ENCODE peak calls at places on chromosomes 7 and 10, in five cellular contexts. One of them, this sample, is unnamed.

GRCh38 chr10:52004342-52004949 is 305.1 kb upstream of the CSTF2T start:
- DNase-seq in left kidney: peak
- DNase-seq in RWPE1: peak
- DNase-seq in activated CD4-positive, alpha-beta T cell treated with anti-CD3 and anti-CD28 coated beads for 24 hours: no peak
- DNase-seq in cardiac muscle cell: peak
- DNase-seq in this sample: peak

GRCh38 chr10:98316156-98316555 is 48.2 kb upstream of the LOXL4 start:
- DNase-seq in left kidney: no peak
- DNase-seq in RWPE1: no peak
- DNase-seq in activated CD4-positive, alpha-beta T cell treated with anti-CD3 and anti-CD28 coated beads for 24 hours: no peak
- DNase-seq in cardiac muscle cell: no peak
- DNase-seq in this sample: no peak

GRCh38 chr10:623477-624311 is 65.8 kb downstream of the DIP2C start:
- DNase-seq in left kidney: no peak
- DNase-seq in RWPE1: no peak
- DNase-seq in activated CD4-positive, alpha-beta T cell treated with anti-CD3 and anti-CD28 coated beads for 24 hours: no peak
- DNase-seq in cardiac muscle cell: no peak
- DNase-seq in this sample: no peak

GRCh38 chr10:46287846-46288480 is 1.2 kb downstream of the ANTXRL start:
- DNase-seq in left kidney: no peak
- DNase-seq in RWPE1: no peak
- DNase-seq in activated CD4-positive, alpha-beta T cell treated with anti-CD3 and anti-CD28 coated beads for 24 hours: no peak
- DNase-seq in cardiac muscle cell: peak
- DNase-seq in this sample: no peak

GRCh38 chr10:124279882-124280281 is 138.8 kb downstream of the OAT start:
- DNase-seq in left kidney: no peak
- DNase-seq in RWPE1: no peak
- DNase-seq in activated CD4-positive, alpha-beta T cell treated with anti-CD3 and anti-CD28 coated beads for 24 hours: no peak
- DNase-seq in cardiac muscle cell: no peak
- DNase-seq in this sample: no peak

GRCh38 chr10:56349611-56350010 is 11.4 kb downstream of the ZWINT start:
- DNase-seq in left kidney: no peak
- DNase-seq in RWPE1: peak
- DNase-seq in activated CD4-positive, alpha-beta T cell treated with anti-CD3 and anti-CD28 coated beads for 24 hours: no peak
- DNase-seq in cardiac muscle cell: no peak
- DNase-seq in this sample: no peak

GRCh38 chr7:38830826-38831225 is 78.2 kb downstream of the VPS41 start:
- DNase-seq in left kidney: no peak
- DNase-seq in RWPE1: no peak
- DNase-seq in activated CD4-positive, alpha-beta T cell treated with anti-CD3 and anti-CD28 coated beads for 24 hours: no peak
- DNase-seq in cardiac muscle cell: no peak
- DNase-seq in this sample: no peak

GRCh38 chr10:112585052-112585451 is 138.0 kb downstream of the VTI1A start:
- DNase-seq in left kidney: no peak
- DNase-seq in RWPE1: peak
- DNase-seq in activated CD4-positive, alpha-beta T cell treated with anti-CD3 and anti-CD28 coated beads for 24 hours: no peak
- DNase-seq in cardiac muscle cell: peak
- DNase-seq in this sample: no peak

GRCh38 chr10:59536151-59536550 is 173.5 kb downstream of the SLC16A9 start:
- DNase-seq in left kidney: peak
- DNase-seq in RWPE1: peak
- DNase-seq in activated CD4-positive, alpha-beta T cell treated with anti-CD3 and anti-CD28 coated beads for 24 hours: no peak
- DNase-seq in cardiac muscle cell: peak
- DNase-seq in this sample: no peak

GRCh38 chr7:149686001-149686400 is 87.4 kb downstream of the ZNF467 start:
- DNase-seq in left kidney: no peak
- DNase-seq in RWPE1: no peak
- DNase-seq in activated CD4-positive, alpha-beta T cell treated with anti-CD3 and anti-CD28 coated beads for 24 hours: no peak
- DNase-seq in cardiac muscle cell: peak
- DNase-seq in this sample: no peak